ENCODE peak calls at places on chromosome 10, in nine cellular contexts. One of them, this sample, is unnamed.
A peak's percentile ranks its signal among the peaks of the same experiment; 100 is the strongest.

GRCh38 chr10:132942740-132943554 is 577 bp upstream of the CFAP46 start:
- DNase-seq in activated CD4-positive, alpha-beta T cell treated with anti-CD3 and anti-CD28 coated beads for 4 hours: no peak
- DNase-seq in Caki2: no peak
- DNase-seq in HepG2: no peak
- DNase-seq in stimulated activated CD4-positive, alpha-beta T cell treated with anti-CD3 and anti-CD28 coated beads, Interleukin-2, amount 100 ng/mL, for 24 hours: no peak
- DNase-seq in upper lobe of right lung: peak; percentile 63
- DNase-seq in fibroblast of mammary gland: no peak
- DNase-seq in GM19239: no peak
- DNase-seq in cardiac septum: peak; percentile 53
- DNase-seq in this sample: no peak

GRCh38 chr10:132510174-132510611 is 27.4 kb upstream of the INPP5A start:
- DNase-seq in activated CD4-positive, alpha-beta T cell treated with anti-CD3 and anti-CD28 coated beads for 4 hours: no peak
- DNase-seq in Caki2: no peak
- DNase-seq in HepG2: no peak
- DNase-seq in stimulated activated CD4-positive, alpha-beta T cell treated with anti-CD3 and anti-CD28 coated beads, Interleukin-2, amount 100 ng/mL, for 24 hours: no peak
- DNase-seq in upper lobe of right lung: no peak
- DNase-seq in fibroblast of mammary gland: no peak
- DNase-seq in GM19239: no peak
- DNase-seq in cardiac septum: peak; percentile 72
- DNase-seq in this sample: peak; percentile 89

GRCh38 chr10:86043236-86043635 is 323.4 kb downstream of the GRID1 start:
- DNase-seq in activated CD4-positive, alpha-beta T cell treated with anti-CD3 and anti-CD28 coated beads for 4 hours: no peak
- DNase-seq in Caki2: no peak
- DNase-seq in HepG2: no peak
- DNase-seq in stimulated activated CD4-positive, alpha-beta T cell treated with anti-CD3 and anti-CD28 coated beads, Interleukin-2, amount 100 ng/mL, for 24 hours: no peak
- DNase-seq in upper lobe of right lung: no peak
- DNase-seq in fibroblast of mammary gland: no peak
- DNase-seq in GM19239: no peak
- DNase-seq in cardiac septum: peak; percentile 58
- DNase-seq in this sample: no peak

GRCh38 chr10:110774069-110775021 is 97.4 kb upstream of the PDCD4 start:
- DNase-seq in activated CD4-positive, alpha-beta T cell treated with anti-CD3 and anti-CD28 coated beads for 4 hours: peak; percentile 19
- DNase-seq in Caki2: peak; percentile 83
- DNase-seq in HepG2: peak; percentile 55
- DNase-seq in stimulated activated CD4-positive, alpha-beta T cell treated with anti-CD3 and anti-CD28 coated beads, Interleukin-2, amount 100 ng/mL, for 24 hours: peak; percentile 45
- DNase-seq in upper lobe of right lung: no peak
- DNase-seq in fibroblast of mammary gland: peak; percentile 85
- DNase-seq in GM19239: peak; percentile 72
- DNase-seq in cardiac septum: no peak
- DNase-seq in this sample: no peak

GRCh38 chr10:124357583-124357930 is 61.2 kb downstream of the OAT start:
- DNase-seq in activated CD4-positive, alpha-beta T cell treated with anti-CD3 and anti-CD28 coated beads for 4 hours: no peak
- DNase-seq in Caki2: no peak
- DNase-seq in HepG2: no peak
- DNase-seq in stimulated activated CD4-positive, alpha-beta T cell treated with anti-CD3 and anti-CD28 coated beads, Interleukin-2, amount 100 ng/mL, for 24 hours: no peak
- DNase-seq in upper lobe of right lung: peak; percentile 53
- DNase-seq in fibroblast of mammary gland: no peak
- DNase-seq in GM19239: no peak
- DNase-seq in cardiac septum: peak; percentile 38
- DNase-seq in this sample: no peak

GRCh38 chr10:75977146-75977545 is 545.7 kb downstream of the LRMDA start:
- DNase-seq in activated CD4-positive, alpha-beta T cell treated with anti-CD3 and anti-CD28 coated beads for 4 hours: no peak
- DNase-seq in Caki2: no peak
- DNase-seq in HepG2: no peak
- DNase-seq in stimulated activated CD4-positive, alpha-beta T cell treated with anti-CD3 and anti-CD28 coated beads, Interleukin-2, amount 100 ng/mL, for 24 hours: no peak
- DNase-seq in upper lobe of right lung: no peak
- DNase-seq in fibroblast of mammary gland: peak; percentile 38
- DNase-seq in GM19239: no peak
- DNase-seq in cardiac septum: no peak
- DNase-seq in this sample: no peak

GRCh38 chr10:104766341-104766740 is 125.3 kb downstream of the SORCS3 start:
- DNase-seq in activated CD4-positive, alpha-beta T cell treated with anti-CD3 and anti-CD28 coated beads for 4 hours: no peak
- DNase-seq in Caki2: peak; percentile 22
- DNase-seq in HepG2: no peak
- DNase-seq in stimulated activated CD4-positive, alpha-beta T cell treated with anti-CD3 and anti-CD28 coated beads, Interleukin-2, amount 100 ng/mL, for 24 hours: no peak
- DNase-seq in upper lobe of right lung: no peak
- DNase-seq in fibroblast of mammary gland: peak; percentile 55
- DNase-seq in GM19239: no peak
- DNase-seq in cardiac septum: no peak
- DNase-seq in this sample: no peak

GRCh38 chr10:49649294-49649693 is 30.2 kb upstream of the C10orf53 start:
- DNase-seq in activated CD4-positive, alpha-beta T cell treated with anti-CD3 and anti-CD28 coated beads for 4 hours: no peak
- DNase-seq in Caki2: no peak
- DNase-seq in HepG2: no peak
- DNase-seq in stimulated activated CD4-positive, alpha-beta T cell treated with anti-CD3 and anti-CD28 coated beads, Interleukin-2, amount 100 ng/mL, for 24 hours: no peak
- DNase-seq in upper lobe of right lung: no peak
- DNase-seq in fibroblast of mammary gland: no peak
- DNase-seq in GM19239: no peak
- DNase-seq in cardiac septum: peak; percentile 49
- DNase-seq in this sample: peak; percentile 34

GRCh38 chr10:306654-307185 is 171.5 kb downstream of the ZMYND11 start:
- DNase-seq in activated CD4-positive, alpha-beta T cell treated with anti-CD3 and anti-CD28 coated beads for 4 hours: no peak
- DNase-seq in Caki2: no peak
- DNase-seq in HepG2: peak; percentile 61
- DNase-seq in stimulated activated CD4-positive, alpha-beta T cell treated with anti-CD3 and anti-CD28 coated beads, Interleukin-2, amount 100 ng/mL, for 24 hours: no peak
- DNase-seq in upper lobe of right lung: no peak
- DNase-seq in fibroblast of mammary gland: no peak
- DNase-seq in GM19239: no peak
- DNase-seq in cardiac septum: no peak
- DNase-seq in this sample: no peak

GRCh38 chr10:86779267-86780017 is 23.0 kb downstream of the BMPR1A start:
- DNase-seq in activated CD4-positive, alpha-beta T cell treated with anti-CD3 and anti-CD28 coated beads for 4 hours: no peak
- DNase-seq in Caki2: peak; percentile 14
- DNase-seq in HepG2: no peak
- DNase-seq in stimulated activated CD4-positive, alpha-beta T cell treated with anti-CD3 and anti-CD28 coated beads, Interleukin-2, amount 100 ng/mL, for 24 hours: no peak
- DNase-seq in upper lobe of right lung: no peak
- DNase-seq in fibroblast of mammary gland: peak; percentile 65
- DNase-seq in GM19239: no peak
- DNase-seq in cardiac septum: no peak
- DNase-seq in this sample: no peak

GRCh38 chr10:127797339-127797738 is 60.4 kb downstream of the FOXI2 start:
- DNase-seq in activated CD4-positive, alpha-beta T cell treated with anti-CD3 and anti-CD28 coated beads for 4 hours: no peak
- DNase-seq in Caki2: no peak
- DNase-seq in HepG2: peak; percentile 8
- DNase-seq in stimulated activated CD4-positive, alpha-beta T cell treated with anti-CD3 and anti-CD28 coated beads, Interleukin-2, amount 100 ng/mL, for 24 hours: no peak
- DNase-seq in upper lobe of right lung: no peak
- DNase-seq in fibroblast of mammary gland: no peak
- DNase-seq in GM19239: no peak
- DNase-seq in cardiac septum: no peak
- DNase-seq in this sample: no peak

GRCh38 chr10:19966751-19967150 is 150.5 kb downstream of the PLXDC2 start:
- DNase-seq in activated CD4-positive, alpha-beta T cell treated with anti-CD3 and anti-CD28 coated beads for 4 hours: no peak
- DNase-seq in Caki2: no peak
- DNase-seq in HepG2: no peak
- DNase-seq in stimulated activated CD4-positive, alpha-beta T cell treated with anti-CD3 and anti-CD28 coated beads, Interleukin-2, amount 100 ng/mL, for 24 hours: no peak
- DNase-seq in upper lobe of right lung: no peak
- DNase-seq in fibroblast of mammary gland: no peak
- DNase-seq in GM19239: no peak
- DNase-seq in cardiac septum: no peak
- DNase-seq in this sample: no peak

GRCh38 chr10:91251430-91252056 is 31.1 kb downstream of the PCGF5 start:
- DNase-seq in activated CD4-positive, alpha-beta T cell treated with anti-CD3 and anti-CD28 coated beads for 4 hours: peak; percentile 37
- DNase-seq in Caki2: peak; percentile 27
- DNase-seq in HepG2: peak; percentile 54
- DNase-seq in stimulated activated CD4-positive, alpha-beta T cell treated with anti-CD3 and anti-CD28 coated beads, Interleukin-2, amount 100 ng/mL, for 24 hours: peak; percentile 46
- DNase-seq in upper lobe of right lung: no peak
- DNase-seq in fibroblast of mammary gland: peak; percentile 66
- DNase-seq in GM19239: peak; percentile 5
- DNase-seq in cardiac septum: no peak
- DNase-seq in this sample: no peak

GRCh38 chr10:48271323-48271722 is 3.2 kb downstream of the FRMPD2 start:
- DNase-seq in activated CD4-positive, alpha-beta T cell treated with anti-CD3 and anti-CD28 coated beads for 4 hours: no peak
- DNase-seq in Caki2: no peak
- DNase-seq in HepG2: no peak
- DNase-seq in stimulated activated CD4-positive, alpha-beta T cell treated with anti-CD3 and anti-CD28 coated beads, Interleukin-2, amount 100 ng/mL, for 24 hours: no peak
- DNase-seq in upper lobe of right lung: no peak
- DNase-seq in fibroblast of mammary gland: no peak
- DNase-seq in GM19239: no peak
- DNase-seq in cardiac septum: no peak
- DNase-seq in this sample: no peak

GRCh38 chr10:6204063-6204340 is 1.3 kb downstream of the PFKFB3 start:
- DNase-seq in activated CD4-positive, alpha-beta T cell treated with anti-CD3 and anti-CD28 coated beads for 4 hours: peak; percentile 71
- DNase-seq in Caki2: peak; percentile 57
- DNase-seq in HepG2: no peak
- DNase-seq in stimulated activated CD4-positive, alpha-beta T cell treated with anti-CD3 and anti-CD28 coated beads, Interleukin-2, amount 100 ng/mL, for 24 hours: peak; percentile 72
- DNase-seq in upper lobe of right lung: peak; percentile 88
- DNase-seq in fibroblast of mammary gland: no peak
- DNase-seq in GM19239: no peak
- DNase-seq in cardiac septum: peak; percentile 85
- DNase-seq in this sample: no peak

GRCh38 chr10:31042670-31043069 is 11.0 kb upstream of the ZNF438 start:
- DNase-seq in activated CD4-positive, alpha-beta T cell treated with anti-CD3 and anti-CD28 coated beads for 4 hours: no peak
- DNase-seq in Caki2: no peak
- DNase-seq in HepG2: no peak
- DNase-seq in stimulated activated CD4-positive, alpha-beta T cell treated with anti-CD3 and anti-CD28 coated beads, Interleukin-2, amount 100 ng/mL, for 24 hours: no peak
- DNase-seq in upper lobe of right lung: no peak
- DNase-seq in fibroblast of mammary gland: no peak
- DNase-seq in GM19239: no peak
- DNase-seq in cardiac septum: no peak
- DNase-seq in this sample: no peak

This sample was measured in chondrocyte.